ENCODE peak calls at places on chromosomes 3 and 15, in ten cellular contexts. N is mammary epithelial cell; F is HCT116; S is body of pancreas; W is CD4-positive, alpha-beta T cell; B is left lung; M is neuronal stem cell; I is thoracic aorta; X is breast epithelium; P is cardiac muscle cell. J is an unnamed sample. For H3K9me3, the result is how much of the 10 kb centered on the place peaks cover.

GRCh38 chr3:82329300-82329699 is 567.9 kb upstream of the GBE1 start:
- DNase-seq in N (peak), F (no peak), S (no peak), W (no peak), B (no peak), M (no peak), I (no peak), X (no peak), P (peak), J (no peak)

GRCh38 chr3:131200636-131201199 is 174.0 kb downstream of the NEK11 start:
- DNase-seq in N (no peak), F (no peak), S (no peak), W (no peak), B (no peak), M (no peak), I (no peak), X (no peak), P (no peak), J (no peak)

GRCh38 chr15:89448825-89449224 is 47.6 kb downstream of the RHCG start:
- DNase-seq in N (no peak), F (no peak), S (no peak), W (no peak), B (no peak), M (no peak), I (no peak), X (no peak), P (no peak), J (no peak)

GRCh38 chr3:57856675-57857074 is 100.6 kb downstream of the SLMAP start:
- DNase-seq in N (no peak), F (no peak), S (no peak), W (no peak), B (no peak), M (no peak), I (no peak), X (no peak), P (no peak), J (no peak)

GRCh38 chr3:194852836-194853508 is 167.3 kb downstream of the FAM43A start:
- DNase-seq in N (no peak), F (no peak), S (no peak), W (no peak), B (no peak), M (no peak), I (no peak), X (no peak), P (no peak), J (no peak)

GRCh38 chr3:55476515-55476914 is 10.6 kb downstream of the WNT5A start:
- DNase-seq in N (peak), F (no peak), S (no peak), W (no peak), B (no peak), M (no peak), I (no peak), X (no peak), P (no peak), J (no peak)

GRCh38 chr3:108505811-108506210 is 4.6 kb downstream of the MYH15 start:
- DNase-seq in N (no peak), F (no peak), S (no peak), W (no peak), B (no peak), M (no peak), I (no peak), X (no peak), P (no peak), J (no peak)

GRCh38 chr15:36914962-36915808 is 185.2 kb downstream of the MEIS2 start:
- DNase-seq in N (no peak), F (no peak), S (no peak), W (no peak), B (no peak), M (no peak), I (no peak), X (no peak), P (no peak), J (no peak)

GRCh38 chr3:28273837-28274236 is 32.4 kb downstream of the CMC1 start:
- DNase-seq in N (no peak), F (no peak), S (no peak), W (no peak), B (no peak), M (no peak), I (no peak), X (no peak), P (no peak), J (no peak)

GRCh38 chr15:62474771-62475124 is 309.7 kb upstream of the C2CD4B start:
- DNase-seq in N (no peak), F (no peak), S (no peak), W (no peak), B (no peak), M (no peak), I (no peak), X (no peak), P (no peak), J (no peak)

GRCh38 chr15:29040367-29040745 is 154.6 kb downstream of the APBA2 start:
- DNase-seq in N (no peak), F (no peak), S (no peak), W (no peak), B (no peak), M (peak), I (no peak), X (no peak), P (no peak), J (no peak)

GRCh38 chr15:95267476-95267875 is 1036.1 kb downstream of the MCTP2 start:
- DNase-seq in N (no peak), F (no peak), S (no peak), W (no peak), B (no peak), M (no peak), I (no peak), X (no peak), P (no peak), J (no peak)

DNA sequence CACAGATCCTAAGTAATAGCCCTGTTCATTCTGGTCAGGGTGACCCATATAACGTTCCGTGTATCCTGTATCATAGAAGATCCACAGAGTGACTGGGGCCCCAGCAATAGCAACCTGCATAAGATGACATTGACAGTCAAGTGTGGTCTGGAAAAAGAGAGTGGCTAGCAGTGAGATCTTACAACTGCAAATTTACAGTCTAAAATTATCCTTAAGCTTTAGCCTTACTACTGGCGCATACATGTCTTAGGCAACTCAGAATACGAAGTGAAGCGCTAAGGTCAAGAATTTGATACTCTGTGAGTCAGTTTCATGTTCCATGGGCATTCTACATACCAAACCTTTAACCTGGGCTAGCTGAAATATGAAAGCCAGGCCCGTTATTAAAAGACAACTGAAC is 29.2 kb upstream of the IGDCC4 start:
- DNase-seq in N (no peak), F (no peak), S (no peak), W (no peak), B (no peak), M (no peak), I (no peak), X (no peak), P (peak), J (no peak)
- H3K9me3 ChIP-seq in N (under half), F (under half), S (under half), W (under half), B (under half), M (under half), I (under half), X (under half), P (under half), J (under half)

GRCh38 chr3:114404590-114404989 is 110.8 kb downstream of the TIGIT start:
- DNase-seq in N (peak), F (peak), S (no peak), W (no peak), B (no peak), M (no peak), I (no peak), X (no peak), P (no peak), J (no peak)

GRCh38 chr3:114402852-114403251 is 109.0 kb downstream of the TIGIT start:
- DNase-seq in N (no peak), F (no peak), S (no peak), W (no peak), B (no peak), M (no peak), I (no peak), X (no peak), P (no peak), J (no peak)

GRCh38 chr3:114405202-114405601 is 111.4 kb downstream of the TIGIT start:
- DNase-seq in N (no peak), F (no peak), S (no peak), W (no peak), B (no peak), M (no peak), I (no peak), X (no peak), P (no peak), J (no peak)

GRCh38 chr3:114401346-114401745 is 107.5 kb downstream of the TIGIT start:
- DNase-seq in N (no peak), F (no peak), S (no peak), W (no peak), B (no peak), M (no peak), I (no peak), X (no peak), P (no peak), J (no peak)

DNA sequence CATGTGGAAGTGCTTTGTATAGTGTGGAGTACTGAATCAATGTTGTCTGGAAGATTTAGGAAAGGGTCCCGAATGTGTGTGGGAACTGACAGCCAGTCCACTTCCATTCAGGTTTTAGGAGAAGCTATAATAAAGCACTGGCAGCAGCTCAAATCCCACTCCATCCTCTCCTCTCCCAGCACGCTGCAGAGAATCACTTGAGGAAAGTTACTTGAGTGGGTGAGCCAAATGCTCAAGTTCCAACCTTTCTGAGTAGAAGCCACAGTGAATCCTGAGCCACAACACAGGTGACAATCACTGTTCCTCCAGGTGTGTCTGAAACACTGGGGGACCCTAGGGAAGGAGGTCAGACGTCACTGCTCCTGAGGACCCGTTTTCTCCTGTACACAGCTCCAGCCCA is 106.5 kb downstream of the TIGIT start:
- DNase-seq in N (no peak), F (no peak), S (no peak), W (no peak), B (no peak), M (no peak), I (no peak), X (no peak), P (no peak), J (no peak)
- H3K9me3 ChIP-seq in N (under half), F (under half), S (under half), W (under half), B (under half), M (under half), I (under half), X (under half), P (under half), J (under half)

DNA sequence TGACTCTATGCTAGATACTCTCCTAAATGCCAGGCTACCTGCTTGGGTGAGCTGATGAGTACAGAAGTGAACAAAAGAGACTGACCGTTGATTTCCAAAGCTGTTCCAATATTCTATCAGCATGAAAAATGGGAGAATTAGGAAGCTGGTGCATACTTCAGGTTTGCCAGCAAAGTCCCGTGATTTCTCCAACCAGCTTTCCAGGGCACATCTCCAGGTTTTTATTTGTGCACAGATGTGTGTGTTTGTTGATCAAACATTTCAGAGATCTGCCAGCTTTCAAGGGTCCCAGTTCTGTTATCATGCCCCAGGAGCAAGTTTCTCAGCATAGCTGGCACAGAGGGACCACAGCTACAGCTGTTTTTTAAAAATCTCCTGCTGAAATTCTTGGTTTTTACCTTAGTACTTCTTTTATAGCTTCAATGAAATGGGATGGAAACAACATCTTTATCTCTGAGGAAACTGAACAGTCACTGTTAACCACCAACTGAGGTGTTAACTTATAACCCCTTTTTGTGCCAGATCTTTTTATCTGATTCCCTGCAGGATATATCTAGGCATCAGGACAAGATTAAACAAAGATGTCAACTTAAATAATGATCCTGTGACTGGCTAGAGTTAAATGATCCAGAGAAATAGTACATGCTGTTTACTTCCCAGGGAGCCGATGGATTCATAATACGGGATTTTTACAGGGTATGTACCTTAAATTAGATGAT is 380.8 kb downstream of the GRM7 start:
- DNase-seq in N (no peak), F (no peak), S (no peak), W (no peak), B (no peak), M (no peak), I (no peak), X (no peak), P (no peak), J (no peak)
- H3K9me3 ChIP-seq in N (under half), F (under half), S (under half), W (under half), B (under half), M (under half), I (under half), X (under half), P (under half), J (under half)

DNA sequence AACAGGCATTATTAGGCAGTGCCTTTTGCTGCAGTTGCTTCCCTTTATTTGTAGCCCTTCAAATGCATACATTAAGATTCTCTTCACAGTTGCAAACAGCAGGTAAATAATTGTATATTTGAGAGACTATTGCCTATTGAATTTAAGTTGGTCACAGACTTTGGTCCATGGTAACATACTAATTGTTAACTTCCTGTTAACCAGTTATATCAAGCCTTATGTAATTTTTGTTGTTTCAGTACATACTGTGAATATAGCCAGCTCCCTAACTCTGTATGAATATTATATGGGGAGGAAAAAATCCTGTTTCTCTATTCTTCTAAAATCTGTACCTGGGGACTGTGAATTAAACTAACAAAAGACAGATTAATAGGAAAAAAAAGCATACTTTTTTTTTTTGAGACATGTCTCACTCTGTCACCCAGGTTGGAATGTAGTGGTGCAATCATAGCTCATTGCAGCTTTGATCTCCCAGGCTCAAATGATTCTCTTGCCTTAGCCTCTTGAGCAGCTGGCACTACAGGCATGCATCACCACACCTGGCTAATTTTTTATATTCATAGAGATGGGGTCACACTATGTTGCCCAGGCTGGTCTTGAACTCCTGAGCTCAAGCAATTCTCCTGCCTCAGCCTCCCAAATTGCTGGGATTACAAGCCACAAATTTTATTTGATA is 53.2 kb downstream of the CHL1 start:
- DNase-seq in N (no peak), F (no peak), S (no peak), W (no peak), B (no peak), M (no peak), I (no peak), X (no peak), P (no peak), J (no peak)
- H3K9me3 ChIP-seq in N (under half), F (under half), S (under half), W (under half), B (under half), M (under half), I (under half), X (under half), P (under half), J (under half)

GRCh38 chr15:26713498-26713897 is 59.4 kb downstream of the GABRB3 start:
- DNase-seq in N (no peak), F (no peak), S (no peak), W (no peak), B (no peak), M (no peak), I (no peak), X (no peak), P (no peak), J (no peak)

GRCh38 chr15:26716069-26716468 is 56.8 kb downstream of the GABRB3 start:
- DNase-seq in N (no peak), F (no peak), S (no peak), W (no peak), B (no peak), M (no peak), I (no peak), X (no peak), P (no peak), J (no peak)

GRCh38 chr15:26711445-26711844 is 61.4 kb downstream of the GABRB3 start:
- DNase-seq in N (no peak), F (no peak), S (no peak), W (no peak), B (no peak), M (no peak), I (no peak), X (no peak), P (no peak), J (no peak)

GRCh38 chr15:26712350-26712749 is 60.5 kb downstream of the GABRB3 start:
- DNase-seq in N (no peak), F (no peak), S (no peak), W (no peak), B (no peak), M (no peak), I (no peak), X (no peak), P (peak), J (no peak)
- H3K9me3 ChIP-seq in N (under half), F (under half), S (under half), W (under half), B (under half), M (under half), I (under half), X (under half), P (under half), J (under half)

GRCh38 chr3:128858167-128858566 is 21.3 kb upstream of the ACAD9 start:
- DNase-seq in N (no peak), F (no peak), S (no peak), W (no peak), B (no peak), M (no peak), I (no peak), X (no peak), P (no peak), J (no peak)

GRCh38 chr3:128853826-128854225 is 25.6 kb upstream of the ACAD9 start:
- DNase-seq in N (no peak), F (no peak), S (no peak), W (no peak), B (no peak), M (no peak), I (no peak), X (no peak), P (no peak), J (no peak)

GRCh38 chr3:128851601-128852000 is 27.8 kb upstream of the ACAD9 start:
- DNase-seq in N (no peak), F (no peak), S (no peak), W (no peak), B (no peak), M (no peak), I (no peak), X (no peak), P (no peak), J (no peak)

GRCh38 chr3:128854382-128854939 is 25.0 kb upstream of the ACAD9 start:
- DNase-seq in N (no peak), F (no peak), S (no peak), W (no peak), B (no peak), M (no peak), I (no peak), X (no peak), P (no peak), J (no peak)

DNA sequence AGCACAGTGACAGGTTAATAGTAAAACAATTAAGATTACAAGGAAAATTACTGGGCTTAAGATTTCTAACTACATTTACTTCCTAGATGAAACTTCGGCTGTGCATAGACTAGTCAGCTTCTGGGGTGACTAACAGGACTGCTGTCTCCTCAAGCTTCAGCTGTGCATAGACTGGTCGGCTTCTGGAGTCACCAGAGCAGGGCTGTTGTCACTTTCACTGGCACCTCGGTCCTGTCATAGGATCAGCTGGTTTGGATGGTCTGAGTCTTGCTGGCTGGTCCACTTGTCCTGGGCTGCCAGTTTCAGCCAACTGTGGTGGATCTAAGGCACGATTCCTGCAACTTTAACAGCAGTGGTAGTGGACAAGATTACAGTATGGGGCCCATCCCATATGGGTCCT is 23.8 kb upstream of the ACAD9 start:
- DNase-seq in N (no peak), F (no peak), S (no peak), W (no peak), B (no peak), M (no peak), I (no peak), X (no peak), P (no peak), J (no peak)
- H3K9me3 ChIP-seq in N (under half), F (under half), S (under half), W (under half), B (under half), M (under half), I (under half), X (under half), P (under half), J (under half)

GRCh38 chr3:177598110-177598833 is 401.0 kb upstream of the TBL1XR1 start:
- DNase-seq in N (no peak), F (no peak), S (no peak), W (no peak), B (no peak), M (no peak), I (no peak), X (no peak), P (no peak), J (no peak)

GRCh38 chr3:177599331-177599730 is 402.0 kb upstream of the TBL1XR1 start:
- DNase-seq in N (peak), F (no peak), S (no peak), W (no peak), B (no peak), M (no peak), I (no peak), X (no peak), P (no peak), J (no peak)

GRCh38 chr3:177602601-177603136 is 405.4 kb upstream of the TBL1XR1 start:
- DNase-seq in N (peak), F (no peak), S (no peak), W (no peak), B (no peak), M (no peak), I (no peak), X (no peak), P (no peak), J (no peak)

GRCh38 chr3:177603137-177603603 is 405.9 kb upstream of the TBL1XR1 start:
- DNase-seq in N (peak), F (no peak), S (no peak), W (no peak), B (no peak), M (no peak), I (no peak), X (no peak), P (no peak), J (no peak)

DNA sequence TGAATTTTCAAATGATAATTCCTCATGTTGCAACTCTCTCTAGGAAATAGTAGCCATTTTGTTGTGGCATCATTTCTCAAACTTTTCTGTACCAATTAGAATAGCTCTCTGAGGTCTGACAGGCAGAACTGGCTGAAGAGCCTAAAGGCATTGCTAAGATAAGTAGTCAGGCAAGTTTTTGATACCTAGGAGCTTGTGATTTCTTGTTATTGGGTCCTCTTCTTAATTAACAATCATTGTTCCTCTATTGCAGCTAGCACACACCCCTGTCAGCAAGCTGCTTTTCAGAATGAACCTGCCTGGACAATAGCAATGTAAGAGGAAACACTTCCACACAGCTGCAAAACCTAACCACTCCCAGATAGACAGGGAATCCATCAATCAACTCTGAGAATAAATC is 403.8 kb upstream of the TBL1XR1 start:
- DNase-seq in N (peak), F (no peak), S (no peak), W (no peak), B (no peak), M (no peak), I (no peak), X (no peak), P (no peak), J (no peak)
- H3K9me3 ChIP-seq in N (under half), F (under half), S (under half), W (under half), B (under half), M (under half), I (under half), X (under half), P (under half), J (under half)